ENCODE peak calls at places on chromosomes 4 and X, in seven cellular contexts. One of them, this sample, is unnamed.
A peak's percentile ranks its signal among the peaks of the same experiment; 100 is the strongest.

GRCh38 chr4:57270350-57270749 is 160.2 kb upstream of the IGFBP7 start:
- DNase-seq in MV-4-11: no peak
- DNase-seq in renal cortical epithelial cell: peak; percentile 34
- DNase-seq in NCI-H460: peak; percentile 14
- DNase-seq in non-pigmented ciliary epithelial cell: no peak
- DNase-seq in BE2C: no peak
- DNase-seq in activated CD4-positive, CD25-positive, alpha-beta regulatory T cell treated with anti-CD3 and anti-CD28 coated beads, Interleukin-2, amount 50 U/mL, for 16 hours: no peak
- DNase-seq in this sample: no peak

GRCh38 chrX:130091976-130092522 is 18.2 kb downstream of the ELF4 start:
- DNase-seq in MV-4-11: peak; percentile 80
- DNase-seq in renal cortical epithelial cell: no peak
- DNase-seq in NCI-H460: no peak
- DNase-seq in non-pigmented ciliary epithelial cell: no peak
- DNase-seq in BE2C: no peak
- DNase-seq in activated CD4-positive, CD25-positive, alpha-beta regulatory T cell treated with anti-CD3 and anti-CD28 coated beads, Interleukin-2, amount 50 U/mL, for 16 hours: peak; percentile 67
- DNase-seq in this sample: peak; percentile 88

GRCh38 chr4:2054217-2054616 is 4.9 kb upstream of the NAT8L start:
- DNase-seq in MV-4-11: no peak
- DNase-seq in renal cortical epithelial cell: no peak
- DNase-seq in NCI-H460: no peak
- DNase-seq in non-pigmented ciliary epithelial cell: no peak
- DNase-seq in BE2C: no peak
- DNase-seq in activated CD4-positive, CD25-positive, alpha-beta regulatory T cell treated with anti-CD3 and anti-CD28 coated beads, Interleukin-2, amount 50 U/mL, for 16 hours: no peak
- DNase-seq in this sample: no peak

GRCh38 chrX:74343970-74344622 is 40.1 kb downstream of the ZCCHC13 start:
- DNase-seq in MV-4-11: peak; percentile 79
- DNase-seq in renal cortical epithelial cell: peak; percentile 93
- DNase-seq in NCI-H460: peak; percentile 98
- DNase-seq in non-pigmented ciliary epithelial cell: peak; percentile 72
- DNase-seq in BE2C: peak; percentile 67
- DNase-seq in activated CD4-positive, CD25-positive, alpha-beta regulatory T cell treated with anti-CD3 and anti-CD28 coated beads, Interleukin-2, amount 50 U/mL, for 16 hours: no peak
- DNase-seq in this sample: peak; percentile 33

GRCh38 chr4:8079916-8080753 is 78.5 kb downstream of the ABLIM2 start:
- DNase-seq in MV-4-11: no peak
- DNase-seq in renal cortical epithelial cell: no peak
- DNase-seq in NCI-H460: no peak
- DNase-seq in non-pigmented ciliary epithelial cell: no peak
- DNase-seq in BE2C: peak; percentile 63
- DNase-seq in activated CD4-positive, CD25-positive, alpha-beta regulatory T cell treated with anti-CD3 and anti-CD28 coated beads, Interleukin-2, amount 50 U/mL, for 16 hours: no peak
- DNase-seq in this sample: no peak

GRCh38 chr4:136664988-136665387 is 867.3 kb downstream of the PCDH18 start:
- DNase-seq in MV-4-11: no peak
- DNase-seq in renal cortical epithelial cell: peak; percentile 8
- DNase-seq in NCI-H460: no peak
- DNase-seq in non-pigmented ciliary epithelial cell: no peak
- DNase-seq in BE2C: no peak
- DNase-seq in activated CD4-positive, CD25-positive, alpha-beta regulatory T cell treated with anti-CD3 and anti-CD28 coated beads, Interleukin-2, amount 50 U/mL, for 16 hours: no peak
- DNase-seq in this sample: no peak

GRCh38 chrX:45769919-45770582 is 569.4 kb upstream of the DIPK2B start:
- DNase-seq in MV-4-11: peak; percentile 92
- DNase-seq in renal cortical epithelial cell: peak; percentile 93
- DNase-seq in NCI-H460: peak; percentile 64
- DNase-seq in non-pigmented ciliary epithelial cell: no peak
- DNase-seq in BE2C: no peak
- DNase-seq in activated CD4-positive, CD25-positive, alpha-beta regulatory T cell treated with anti-CD3 and anti-CD28 coated beads, Interleukin-2, amount 50 U/mL, for 16 hours: no peak
- DNase-seq in this sample: peak; percentile 59

GRCh38 chrX:2538016-2538415 is 37.2 kb upstream of the DHRSX start:
- DNase-seq in MV-4-11: no peak
- DNase-seq in renal cortical epithelial cell: no peak
- DNase-seq in NCI-H460: no peak
- DNase-seq in non-pigmented ciliary epithelial cell: no peak
- DNase-seq in BE2C: no peak
- DNase-seq in activated CD4-positive, CD25-positive, alpha-beta regulatory T cell treated with anti-CD3 and anti-CD28 coated beads, Interleukin-2, amount 50 U/mL, for 16 hours: no peak
- DNase-seq in this sample: no peak

GRCh38 chrX:12580548-12580947 is 210.7 kb upstream of the PRPS2 start:
- DNase-seq in MV-4-11: no peak
- DNase-seq in renal cortical epithelial cell: no peak
- DNase-seq in NCI-H460: no peak
- DNase-seq in non-pigmented ciliary epithelial cell: no peak
- DNase-seq in BE2C: no peak
- DNase-seq in activated CD4-positive, CD25-positive, alpha-beta regulatory T cell treated with anti-CD3 and anti-CD28 coated beads, Interleukin-2, amount 50 U/mL, for 16 hours: no peak
- DNase-seq in this sample: no peak

GRCh38 chr4:8515316-8516060 is 64.7 kb upstream of the GPR78 start:
- DNase-seq in MV-4-11: no peak
- DNase-seq in renal cortical epithelial cell: no peak
- DNase-seq in NCI-H460: no peak
- DNase-seq in non-pigmented ciliary epithelial cell: no peak
- DNase-seq in BE2C: no peak
- DNase-seq in activated CD4-positive, CD25-positive, alpha-beta regulatory T cell treated with anti-CD3 and anti-CD28 coated beads, Interleukin-2, amount 50 U/mL, for 16 hours: no peak
- DNase-seq in this sample: no peak

GRCh38 chr4:81069706-81070331 is 39.3 kb downstream of the BMP3 start:
- DNase-seq in MV-4-11: peak; percentile 61
- DNase-seq in renal cortical epithelial cell: peak; percentile 85
- DNase-seq in NCI-H460: peak; percentile 81
- DNase-seq in non-pigmented ciliary epithelial cell: peak; percentile 72
- DNase-seq in BE2C: peak; percentile 60
- DNase-seq in activated CD4-positive, CD25-positive, alpha-beta regulatory T cell treated with anti-CD3 and anti-CD28 coated beads, Interleukin-2, amount 50 U/mL, for 16 hours: peak; percentile 30
- DNase-seq in this sample: peak; percentile 63

GRCh38 chr4:75655562-75655961 is 17.6 kb downstream of the G3BP2 start:
- DNase-seq in MV-4-11: no peak
- DNase-seq in renal cortical epithelial cell: no peak
- DNase-seq in NCI-H460: no peak
- DNase-seq in non-pigmented ciliary epithelial cell: no peak
- DNase-seq in BE2C: no peak
- DNase-seq in activated CD4-positive, CD25-positive, alpha-beta regulatory T cell treated with anti-CD3 and anti-CD28 coated beads, Interleukin-2, amount 50 U/mL, for 16 hours: no peak
- DNase-seq in this sample: no peak

GRCh38 chr4:148618856-148619255 is 176.6 kb upstream of the NR3C2 start:
- DNase-seq in MV-4-11: no peak
- DNase-seq in renal cortical epithelial cell: peak; percentile 17
- DNase-seq in NCI-H460: no peak
- DNase-seq in non-pigmented ciliary epithelial cell: no peak
- DNase-seq in BE2C: no peak
- DNase-seq in activated CD4-positive, CD25-positive, alpha-beta regulatory T cell treated with anti-CD3 and anti-CD28 coated beads, Interleukin-2, amount 50 U/mL, for 16 hours: no peak
- DNase-seq in this sample: no peak

GRCh38 chr4:73481356-73481755 is at the start of gene AFM:
- DNase-seq in MV-4-11: no peak
- DNase-seq in renal cortical epithelial cell: peak; percentile 45
- DNase-seq in NCI-H460: no peak
- DNase-seq in non-pigmented ciliary epithelial cell: no peak
- DNase-seq in BE2C: no peak
- DNase-seq in activated CD4-positive, CD25-positive, alpha-beta regulatory T cell treated with anti-CD3 and anti-CD28 coated beads, Interleukin-2, amount 50 U/mL, for 16 hours: no peak
- DNase-seq in this sample: no peak

GRCh38 chr4:11525085-11525484 is 96.4 kb upstream of the HS3ST1 start:
- DNase-seq in MV-4-11: no peak
- DNase-seq in renal cortical epithelial cell: no peak
- DNase-seq in NCI-H460: no peak
- DNase-seq in non-pigmented ciliary epithelial cell: no peak
- DNase-seq in BE2C: no peak
- DNase-seq in activated CD4-positive, CD25-positive, alpha-beta regulatory T cell treated with anti-CD3 and anti-CD28 coated beads, Interleukin-2, amount 50 U/mL, for 16 hours: no peak
- DNase-seq in this sample: no peak

GRCh38 chr4:70681730-70682129 is 6.6 kb upstream of the UTP3 start:
- DNase-seq in MV-4-11: no peak
- DNase-seq in renal cortical epithelial cell: no peak
- DNase-seq in NCI-H460: no peak
- DNase-seq in non-pigmented ciliary epithelial cell: no peak
- DNase-seq in BE2C: no peak
- DNase-seq in activated CD4-positive, CD25-positive, alpha-beta regulatory T cell treated with anti-CD3 and anti-CD28 coated beads, Interleukin-2, amount 50 U/mL, for 16 hours: no peak
- DNase-seq in this sample: no peak

GRCh38 chrX:40063555-40063954 is 34.2 kb downstream of the BCOR start:
- DNase-seq in MV-4-11: no peak
- DNase-seq in renal cortical epithelial cell: no peak
- DNase-seq in NCI-H460: no peak
- DNase-seq in non-pigmented ciliary epithelial cell: no peak
- DNase-seq in BE2C: no peak
- DNase-seq in activated CD4-positive, CD25-positive, alpha-beta regulatory T cell treated with anti-CD3 and anti-CD28 coated beads, Interleukin-2, amount 50 U/mL, for 16 hours: no peak
- DNase-seq in this sample: no peak

GRCh38 chrX:71098302-71098701 is 2.7 kb downstream of the FOXO4 start:
- DNase-seq in MV-4-11: peak; percentile 60
- DNase-seq in renal cortical epithelial cell: peak; percentile 32
- DNase-seq in NCI-H460: no peak
- DNase-seq in non-pigmented ciliary epithelial cell: no peak
- DNase-seq in BE2C: peak; percentile 61
- DNase-seq in activated CD4-positive, CD25-positive, alpha-beta regulatory T cell treated with anti-CD3 and anti-CD28 coated beads, Interleukin-2, amount 50 U/mL, for 16 hours: peak; percentile 69
- DNase-seq in this sample: peak; percentile 80

GRCh38 chr4:79917246-79917645 is 155.8 kb downstream of the ANTXR2 start:
- DNase-seq in MV-4-11: peak; percentile 65
- DNase-seq in renal cortical epithelial cell: peak; percentile 31
- DNase-seq in NCI-H460: peak; percentile 1
- DNase-seq in non-pigmented ciliary epithelial cell: peak; percentile 9
- DNase-seq in BE2C: peak; percentile 57
- DNase-seq in activated CD4-positive, CD25-positive, alpha-beta regulatory T cell treated with anti-CD3 and anti-CD28 coated beads, Interleukin-2, amount 50 U/mL, for 16 hours: peak; percentile 3
- DNase-seq in this sample: peak; percentile 64

GRCh38 chr4:45079616-45080015 is 353.3 kb upstream of the GNPDA2 start:
- DNase-seq in MV-4-11: no peak
- DNase-seq in renal cortical epithelial cell: no peak
- DNase-seq in NCI-H460: no peak
- DNase-seq in non-pigmented ciliary epithelial cell: no peak
- DNase-seq in BE2C: no peak
- DNase-seq in activated CD4-positive, CD25-positive, alpha-beta regulatory T cell treated with anti-CD3 and anti-CD28 coated beads, Interleukin-2, amount 50 U/mL, for 16 hours: no peak
- DNase-seq in this sample: no peak

GRCh38 chr4:112266823-112267222 is 18.9 kb downstream of the TIFA start:
- DNase-seq in MV-4-11: peak; percentile 23
- DNase-seq in renal cortical epithelial cell: peak; percentile 39
- DNase-seq in NCI-H460: no peak
- DNase-seq in non-pigmented ciliary epithelial cell: no peak
- DNase-seq in BE2C: no peak
- DNase-seq in activated CD4-positive, CD25-positive, alpha-beta regulatory T cell treated with anti-CD3 and anti-CD28 coated beads, Interleukin-2, amount 50 U/mL, for 16 hours: no peak
- DNase-seq in this sample: no peak

GRCh38 chr4:4693258-4693657 is 151.4 kb upstream of the STX18 start:
- DNase-seq in MV-4-11: peak; percentile 82
- DNase-seq in renal cortical epithelial cell: peak; percentile 47
- DNase-seq in NCI-H460: no peak
- DNase-seq in non-pigmented ciliary epithelial cell: no peak
- DNase-seq in BE2C: no peak
- DNase-seq in activated CD4-positive, CD25-positive, alpha-beta regulatory T cell treated with anti-CD3 and anti-CD28 coated beads, Interleukin-2, amount 50 U/mL, for 16 hours: no peak
- DNase-seq in this sample: peak; percentile 9

GRCh38 chrX:123959281-123960063 is 2.0 kb upstream of the STAG2 start:
- DNase-seq in MV-4-11: no peak
- DNase-seq in renal cortical epithelial cell: no peak
- DNase-seq in NCI-H460: no peak
- DNase-seq in non-pigmented ciliary epithelial cell: no peak
- DNase-seq in BE2C: peak; percentile 24
- DNase-seq in activated CD4-positive, CD25-positive, alpha-beta regulatory T cell treated with anti-CD3 and anti-CD28 coated beads, Interleukin-2, amount 50 U/mL, for 16 hours: no peak
- DNase-seq in this sample: peak; percentile 25

GRCh38 chr4:46432923-46433322 is 43.0 kb upstream of the GABRA2 start:
- DNase-seq in MV-4-11: no peak
- DNase-seq in renal cortical epithelial cell: peak; percentile 18
- DNase-seq in NCI-H460: peak; percentile 15
- DNase-seq in non-pigmented ciliary epithelial cell: peak; percentile 60
- DNase-seq in BE2C: no peak
- DNase-seq in activated CD4-positive, CD25-positive, alpha-beta regulatory T cell treated with anti-CD3 and anti-CD28 coated beads, Interleukin-2, amount 50 U/mL, for 16 hours: no peak
- DNase-seq in this sample: no peak